ENCODE peak calls at places on chromosomes 3 and 15, in nine cellular contexts. C is effector memory CD4-positive, alpha-beta T cell; I is CD8-positive, alpha-beta memory T cell; K is cardiac muscle cell; L is heart left ventricle; S is IMR-90; Y is fibroblast of lung; G is left lung; J is HCT116. U is an unnamed sample. For H3K4me1, the result is how much of the 10 kb centered on the place peaks cover.

GRCh38 chr15:41254560-41254959 is 23.5 kb downstream of the CHP1 start:
- DNase-seq in J (no peak), I (no peak), L (no peak), K (no peak), C (no peak), S (no peak), Y (no peak), G (no peak), U (no peak)

GRCh38 chr3:77707271-77707670 is 667.4 kb downstream of the ROBO2 start:
- DNase-seq in Y (no peak), J (no peak), I (no peak), G (no peak), C (no peak), S (no peak), L (no peak), K (peak), U (no peak)

GRCh38 chr3:37766797-37767776 is 94.6 kb upstream of the CTDSPL start:
- DNase-seq in Y (no peak), S (no peak), G (no peak), L (no peak), C (no peak), J (no peak), I (no peak), K (no peak), U (peak)

GRCh38 chr3:149702691-149703426 is 45.0 kb upstream of the WWTR1 start:
- DNase-seq in S (peak), C (no peak), J (no peak), Y (peak), I (no peak), G (no peak), L (no peak), K (peak), U (no peak)

GRCh38 chr3:194107126-194107525 is 28.8 kb upstream of the HES1 start:
- DNase-seq in Y (no peak), C (no peak), G (no peak), J (no peak), K (no peak), I (no peak), S (no peak), L (no peak), U (no peak)

GRCh38 chr3:48433472-48434118 is 3.7 kb upstream of the PLXNB1 start:
- DNase-seq in I (no peak), L (no peak), K (peak), J (no peak), C (no peak), G (peak), S (peak), Y (peak), U (no peak)

GRCh38 chr15:70319466-70319865 is 221.7 kb upstream of the TLE3 start:
- DNase-seq in G (no peak), K (no peak), J (no peak), S (no peak), L (no peak), Y (no peak), C (no peak), I (no peak), U (no peak)

GRCh38 chr3:150216041-150216811 is 191.9 kb upstream of the TSC22D2 start:
- DNase-seq in C (no peak), L (peak), S (peak), J (no peak), Y (peak), K (peak), I (no peak), G (no peak), U (no peak)

GRCh38 chr3:134476977-134477376 is 8.8 kb downstream of the ANAPC13 start:
- DNase-seq in C (no peak), I (no peak), K (no peak), J (no peak), S (no peak), G (no peak), Y (peak), L (peak), U (no peak)

GRCh38 chr15:39454189-39454986 is 126.5 kb upstream of the THBS1 start:
- DNase-seq in C (no peak), S (peak), Y (no peak), K (peak), L (no peak), I (no peak), G (no peak), J (no peak), U (no peak)

GRCh38 chr15:70912187-70912586 is 19.6 kb downstream of the LRRC49 start:
- DNase-seq in G (no peak), K (no peak), L (no peak), S (no peak), Y (no peak), J (no peak), I (no peak), C (no peak), U (no peak)

GRCh38 chr3:129506272-129506742 is 22.1 kb upstream of the RHO start:
- DNase-seq in C (no peak), I (no peak), S (no peak), G (no peak), J (no peak), L (no peak), Y (no peak), K (no peak), U (no peak)

GRCh38 chr15:68017221-68017620 is 36.9 kb upstream of the PIAS1 start:
- DNase-seq in S (no peak), I (no peak), C (no peak), G (no peak), L (no peak), Y (no peak), K (no peak), J (no peak), U (no peak)

GRCh38 chr3:172221550-172221949 is 182.2 kb downstream of the FNDC3B start:
- DNase-seq in C (no peak), J (no peak), S (peak), G (no peak), Y (peak), K (peak), I (no peak), L (no peak), U (no peak)

GRCh38 chr3:13194285-13195209 is 121.3 kb upstream of the IQSEC1 start:
- DNase-seq in L (no peak), S (no peak), I (no peak), Y (no peak), G (no peak), J (no peak), C (no peak), K (no peak), U (no peak)

GRCh38 chr3:34005886-34006285 is 207.5 kb downstream of the PDCD6IP start:
- DNase-seq in G (no peak), Y (peak), J (no peak), S (peak), K (no peak), C (no peak), I (no peak), L (no peak), U (no peak)

GRCh38 chr15:63238796-63239195 is 38.6 kb upstream of the APH1B start:
- DNase-seq in L (no peak), J (no peak), I (no peak), S (peak), C (no peak), Y (peak), G (no peak), K (peak), U (no peak)

GRCh38 chr3:54206874-54207273 is 84.5 kb downstream of the CACNA2D3 start:
- DNase-seq in G (no peak), Y (no peak), J (no peak), C (no peak), L (no peak), K (no peak), S (no peak), I (no peak), U (no peak)

GRCh38 chr15:34721802-34722795 is 32.7 kb downstream of the GJD2 start:
- DNase-seq in S (peak), G (no peak), Y (peak), C (no peak), J (peak), I (no peak), K (peak), L (peak), U (peak)

GRCh38 chr3:170049146-170050000 is 11.6 kb downstream of the GPR160 start:
- DNase-seq in S (peak), L (no peak), G (peak), I (no peak), Y (peak), C (no peak), J (no peak), K (no peak), U (no peak)

DNA sequence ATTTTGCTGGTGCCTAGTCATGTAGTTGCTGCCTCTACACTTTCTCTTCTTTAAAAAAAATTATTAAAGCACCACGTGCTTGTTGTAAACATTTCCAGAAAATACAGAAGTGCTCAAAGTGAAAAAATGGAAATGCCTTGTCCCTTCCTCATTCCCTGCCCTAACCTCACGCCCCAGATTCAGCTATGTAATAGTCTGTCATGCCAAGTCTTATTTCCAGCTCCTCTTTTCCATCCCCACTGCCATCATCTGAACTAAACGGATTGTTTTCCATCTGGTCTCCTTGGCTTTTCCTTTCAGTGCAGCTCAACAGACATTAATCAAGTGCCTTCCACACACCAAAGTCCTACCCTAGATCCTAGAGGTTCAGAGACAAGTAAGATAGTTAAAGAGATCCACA is 15.5 kb downstream of the ZNF774 start:
- DNase-seq in C (no peak), K (peak), Y (peak), S (peak), I (no peak), J (no peak), L (no peak), G (no peak), U (no peak)
- H3K4me1 ChIP-seq in C (under half), K (under half), Y (under half), S (under half), I (under half), J (under half), L (under half), G (under half), U (under half)

GRCh38 chr3:137768021-137768360 is 3.9 kb downstream of the SOX14 start:
- DNase-seq in L (no peak), Y (no peak), K (no peak), S (no peak), G (no peak), C (no peak), I (no peak), J (no peak), U (no peak)
- H3K4me3 ChIP-seq in L (peak), Y (peak), K (no peak), S (peak), G (peak), C (no peak), I (no peak), J (no peak), U (no peak)

GRCh38 chr3:56799251-56799882 is 2.4 kb downstream of the ARHGEF3 start:
- DNase-seq in S (peak), G (no peak), K (peak), Y (peak), J (peak), L (no peak), C (no peak), I (peak), U (no peak)
- H3K4me1 ChIP-seq in S (under half), G (under half), K (under half), Y (under half), J (under half), L (under half), C (under half), I (half or more), U (under half)

GRCh38 chr15:93779341-93779740 is 452.0 kb upstream of the MCTP2 start:
- DNase-seq in G (no peak), J (no peak), K (no peak), S (no peak), I (no peak), C (no peak), Y (no peak), L (no peak), U (no peak)
- H3K4me3 ChIP-seq in G (no peak), J (no peak), K (no peak), S (no peak), I (no peak), C (no peak), Y (no peak), L (no peak), U (no peak)

GRCh38 chr3:159922861-159923312 is 65.7 kb upstream of the IL12A start:
- DNase-seq in C (no peak), L (no peak), J (no peak), I (no peak), K (no peak), S (no peak), Y (no peak), G (no peak), U (no peak)
- H3K4me1 ChIP-seq in C (under half), L (under half), J (under half), I (under half), K (under half), S (under half), Y (under half), G (under half), U (under half)

GRCh38 chr15:58331562-58331902 is 100.3 kb upstream of the LIPC start:
- DNase-seq in S (no peak), J (no peak), C (no peak), K (no peak), L (no peak), G (no peak), I (no peak), Y (no peak), U (no peak)
- H3K4me3 ChIP-seq in S (no peak), J (peak), C (no peak), K (no peak), L (no peak), G (peak), I (no peak), Y (no peak), U (peak)

GRCh38 chr3:23822559-23822958 is 16.8 kb downstream of the UBE2E1 start:
- DNase-seq in Y (no peak), K (no peak), S (no peak), I (no peak), J (no peak), C (no peak), G (no peak), L (no peak), U (no peak)

GRCh38 chr3:23826382-23827061 is 20.8 kb downstream of the UBE2E1 start:
- DNase-seq in C (no peak), L (no peak), I (no peak), S (no peak), G (no peak), J (no peak), Y (peak), K (no peak), U (no peak)

GRCh38 chr3:23823620-23824019 is 17.9 kb downstream of the UBE2E1 start:
- DNase-seq in Y (no peak), K (no peak), S (no peak), L (no peak), I (no peak), G (no peak), C (no peak), J (no peak), U (no peak)

GRCh38 chr3:23825802-23826201 is 20.0 kb downstream of the UBE2E1 start:
- DNase-seq in I (no peak), K (no peak), L (no peak), J (no peak), C (no peak), G (no peak), S (no peak), Y (no peak), U (no peak)

GRCh38 chr3:23824699-23825444 is 19.1 kb downstream of the UBE2E1 start:
- DNase-seq in C (no peak), I (no peak), G (no peak), L (no peak), J (no peak), K (no peak), S (no peak), Y (no peak), U (no peak)
- H3K4me1 ChIP-seq in C (under half), I (under half), G (under half), L (under half), J (under half), K (under half), S (under half), Y (under half), U (under half)